ENCODE peak calls at places on chromosome 21, in four cellular contexts. T is GM12878, L is tibial nerve, A is Peyer's patch. O is an unnamed sample.

GRCh38 chr21:42537106-42537742 is 23.6 kb downstream of the SLC37A1 start:
- DNase-seq in L (no peak), A (peak; percentile 51), T (no peak), O (peak; percentile 30)

GRCh38 chr21:26840912-26841311 is 4.3 kb downstream of the ADAMTS1 start:
- DNase-seq in L (peak; percentile 34), T (no peak), A (no peak), O (peak; percentile 45)

GRCh38 chr21:17610862-17611261 is 1.8 kb downstream of the BTG3 start:
- DNase-seq in A (no peak), T (no peak), L (no peak), O (peak; percentile 3)

GRCh38 chr21:27225142-27225541 is 258.3 kb upstream of the ADAMTS5 start:
- DNase-seq in A (no peak), L (no peak), T (no peak), O (no peak)

GRCh38 chr21:24420694-24421093 is 1186.6 kb downstream of the MRPL39 start:
- DNase-seq in A (no peak), T (no peak), L (no peak), O (no peak)

GRCh38 chr21:26469789-26470188 is 103.3 kb downstream of the CYYR1 start:
- DNase-seq in T (no peak), A (no peak), L (peak; percentile 49), O (peak; percentile 34)

GRCh38 chr21:34526618-34527290 is 14.7 kb upstream of the KCNE1 start:
- DNase-seq in L (peak; percentile 76), A (peak; percentile 83), T (no peak), O (peak; percentile 74)

GRCh38 chr21:41601573-41602371 is 93.8 kb upstream of the TMPRSS2 start:
- DNase-seq in T (peak; percentile 16), L (no peak), A (peak; percentile 38), O (peak; percentile 48)

GRCh38 chr21:16752109-16752508 is 760.7 kb upstream of the CXADR start:
- DNase-seq in A (no peak), T (no peak), L (no peak), O (no peak)

GRCh38 chr21:15729674-15730483 is at the start of gene USP25:
- DNase-seq in A (peak; percentile 97), L (peak; percentile 89), T (peak; percentile 19), O (peak; percentile 95)

DNA sequence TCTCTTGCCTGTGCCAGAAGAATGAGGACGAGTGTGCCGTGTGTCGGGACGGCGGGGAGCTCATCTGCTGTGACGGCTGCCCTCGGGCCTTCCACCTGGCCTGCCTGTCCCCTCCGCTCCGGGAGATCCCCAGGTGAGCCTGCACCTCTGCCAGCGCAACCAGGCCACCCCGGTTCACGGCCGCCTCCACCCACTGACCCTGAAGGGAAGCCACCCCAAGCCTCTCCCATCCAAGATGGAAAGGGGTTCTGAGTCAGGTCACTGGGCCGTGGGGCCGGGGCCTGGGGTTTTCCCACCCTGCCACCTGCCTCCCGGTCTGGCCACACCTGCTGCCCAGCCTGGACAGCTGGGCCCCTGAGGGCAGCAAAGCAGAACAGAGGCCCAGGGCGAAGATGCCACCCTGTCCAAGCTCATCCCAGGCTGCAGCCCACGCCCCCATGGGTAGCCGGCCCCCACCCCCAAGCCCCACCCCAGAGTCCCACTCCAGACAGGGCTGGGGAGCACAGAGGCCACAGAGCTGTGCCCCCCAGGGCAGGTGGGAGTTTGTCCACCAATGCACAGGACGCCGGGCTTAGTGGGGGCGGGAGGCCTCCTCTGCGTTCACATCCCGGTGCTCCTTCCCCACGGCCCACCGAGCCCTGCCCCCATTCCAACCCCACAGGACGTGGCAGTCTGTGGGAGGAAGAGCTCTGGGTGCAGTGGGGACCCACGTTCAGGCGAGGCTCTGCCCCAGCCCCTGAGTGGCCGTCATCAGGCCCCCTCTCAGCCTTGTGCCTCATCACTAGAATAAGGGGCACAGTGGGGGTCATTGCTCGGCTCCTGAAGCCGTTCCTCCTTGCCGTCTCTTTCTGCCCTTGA is 5.6 kb downstream of the AIRE start:
- DNase-seq in L (no peak), A (no peak), T (no peak), O (no peak)
- TF ChIP-seq POLR2A in L (no peak), A (no peak), T (no peak), O (no peak)

GRCh38 chr21:45289655-45290515 is 2.2 kb upstream of the POFUT2 start:
- DNase-seq in L (no peak), T (no peak), A (no peak), O (no peak)

GRCh38 chr21:45291613-45292398 is 4.1 kb upstream of the POFUT2 start:
- DNase-seq in T (no peak), L (no peak), A (no peak), O (no peak)

GRCh38 chr21:45292399-45293213 is 4.9 kb upstream of the POFUT2 start:
- DNase-seq in T (no peak), A (peak; percentile 88), L (peak; percentile 80), O (peak; percentile 83)

GRCh38 chr21:45289134-45289533 is 1.4 kb upstream of the POFUT2 start:
- DNase-seq in L (no peak), A (no peak), T (no peak), O (no peak)

GRCh38 chr21:45290948-45291612 is 3.4 kb upstream of the POFUT2 start:
- DNase-seq in A (no peak), L (no peak), T (no peak), O (peak; percentile 27)
- TF ChIP-seq POLR2A in A (no peak), L (no peak), T (no peak), O (no peak)

GRCh38 chr21:43645414-43645891 is 13.8 kb downstream of the HSF2BP start:
- DNase-seq in T (no peak), A (peak; percentile 79), L (peak; percentile 67), O (peak; percentile 31)
- TF ChIP-seq POLR2A in T (no peak), A (no peak), L (no peak), O (no peak)

DNA sequence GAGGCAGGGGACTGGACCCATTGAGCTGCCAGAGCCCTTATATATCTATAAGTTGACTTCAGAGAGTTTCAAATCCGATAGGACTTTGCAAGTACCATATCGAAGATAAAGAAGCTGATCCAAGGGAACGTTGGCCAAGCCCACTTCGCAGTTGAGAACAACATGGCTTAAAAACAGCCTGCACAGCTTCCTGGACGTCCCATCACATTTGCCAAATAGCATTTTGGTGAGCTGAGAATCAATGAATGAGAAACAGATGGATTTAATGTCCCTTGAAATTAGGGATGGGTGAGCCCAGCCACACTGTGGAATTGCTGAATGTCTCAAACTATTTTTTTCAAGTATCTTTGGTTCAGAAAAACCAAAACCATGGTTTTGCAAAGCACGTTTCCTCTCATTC is 64.8 kb downstream of the KCNJ15 start:
- DNase-seq in L (no peak), A (no peak), T (no peak), O (no peak)
- TF ChIP-seq POLR2A in L (no peak), A (no peak), T (no peak), O (no peak)

DNA sequence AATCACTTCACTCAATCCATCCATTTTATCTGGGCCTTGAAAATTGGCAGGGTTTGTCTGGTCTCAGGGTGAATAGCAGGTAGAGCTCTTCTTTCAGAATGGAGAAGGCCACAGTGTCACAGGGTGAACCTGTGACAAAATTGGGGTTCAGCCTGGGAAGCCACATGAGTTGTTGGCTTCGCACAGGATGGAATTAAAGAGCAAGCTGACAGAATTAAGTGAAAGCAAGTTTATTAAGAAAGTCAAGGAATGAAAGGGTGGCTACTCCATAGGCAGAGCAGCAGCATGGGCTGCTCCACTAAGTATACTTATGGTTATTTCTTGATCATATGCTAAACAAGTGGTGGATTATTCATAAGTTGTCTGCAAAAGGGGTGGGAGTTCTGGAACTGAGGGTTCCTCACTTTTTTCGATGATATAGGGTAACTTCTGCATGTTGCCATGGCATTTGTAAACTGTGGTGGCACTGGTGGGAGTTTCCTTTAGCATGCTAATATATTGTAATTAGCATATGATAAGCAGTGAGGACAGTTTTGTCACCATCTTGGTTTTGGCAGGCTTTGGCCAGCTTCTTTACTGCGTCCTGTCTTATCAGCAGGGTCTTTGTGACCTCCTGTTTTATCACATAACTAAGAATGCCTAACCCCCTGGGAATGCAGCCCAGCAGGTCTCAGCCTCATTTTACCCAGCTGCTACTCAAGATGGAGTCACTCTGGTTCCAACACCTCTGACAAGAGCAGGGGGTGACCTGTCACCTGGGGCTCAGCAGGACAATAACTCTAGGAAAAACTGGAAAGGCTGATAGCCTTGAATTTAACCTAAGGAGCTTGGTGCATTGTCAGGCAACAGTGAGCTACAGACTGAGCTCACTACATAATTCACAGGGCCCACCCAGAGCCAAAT is 5.1 kb downstream of the IFNAR2 start:
- DNase-seq in L (no peak), T (no peak), A (no peak), O (no peak)
- TF ChIP-seq POLR2A in L (no peak), T (no peak), A (no peak), O (no peak)

DNA sequence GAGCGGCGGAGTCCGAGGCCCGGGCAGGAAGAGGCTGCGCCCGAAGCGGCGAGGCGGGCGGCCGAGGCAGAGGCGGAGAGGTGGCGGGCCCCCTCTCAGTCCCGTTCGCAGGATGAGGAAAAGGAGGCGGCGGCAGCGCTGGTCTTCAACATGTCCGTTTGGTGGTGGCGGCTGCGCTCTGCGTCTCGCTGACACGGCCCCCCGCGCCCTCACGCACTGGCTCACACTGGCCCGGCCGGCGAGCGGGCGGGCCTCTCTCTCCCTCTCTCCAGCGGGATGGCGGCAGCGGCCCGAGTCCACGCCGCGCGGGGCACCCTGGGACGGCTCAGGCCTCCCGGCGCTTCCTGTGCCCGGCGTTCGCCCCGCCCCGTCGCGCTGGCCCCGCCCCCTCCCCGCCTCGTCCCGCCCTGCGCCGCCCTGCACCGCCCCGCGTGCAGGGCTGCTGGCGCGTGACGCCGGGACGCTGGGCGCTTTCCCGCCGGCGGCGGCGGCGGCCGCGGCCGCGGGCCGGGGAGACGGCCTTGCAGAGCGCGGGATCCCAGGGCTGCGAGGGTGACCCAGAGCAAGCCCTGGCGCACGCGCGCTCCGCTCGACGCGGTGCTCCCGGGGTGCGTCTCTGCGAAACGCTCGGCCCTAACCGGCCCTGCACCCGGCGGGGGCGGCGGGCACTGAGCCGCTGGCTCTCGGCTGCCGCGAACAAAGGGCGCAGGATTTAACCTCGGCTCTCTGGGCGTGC is at the start of gene SCAF4:
- DNase-seq in L (peak; percentile 80), A (peak; percentile 95), T (peak; percentile 28), O (peak; percentile 91)
- TF ChIP-seq POLR2A in L (peak; percentile 68), A (peak; percentile 81), T (peak; percentile 97), O (peak; percentile 94)

GRCh38 chr21:44089001-44089911 is 17.9 kb upstream of the PWP2 start:
- DNase-seq in A (peak; percentile 84), T (no peak), L (no peak), O (peak; percentile 39)
- TF ChIP-seq POLR2A in A (peak; percentile 60), T (peak; percentile 26), L (no peak), O (no peak)

DNA sequence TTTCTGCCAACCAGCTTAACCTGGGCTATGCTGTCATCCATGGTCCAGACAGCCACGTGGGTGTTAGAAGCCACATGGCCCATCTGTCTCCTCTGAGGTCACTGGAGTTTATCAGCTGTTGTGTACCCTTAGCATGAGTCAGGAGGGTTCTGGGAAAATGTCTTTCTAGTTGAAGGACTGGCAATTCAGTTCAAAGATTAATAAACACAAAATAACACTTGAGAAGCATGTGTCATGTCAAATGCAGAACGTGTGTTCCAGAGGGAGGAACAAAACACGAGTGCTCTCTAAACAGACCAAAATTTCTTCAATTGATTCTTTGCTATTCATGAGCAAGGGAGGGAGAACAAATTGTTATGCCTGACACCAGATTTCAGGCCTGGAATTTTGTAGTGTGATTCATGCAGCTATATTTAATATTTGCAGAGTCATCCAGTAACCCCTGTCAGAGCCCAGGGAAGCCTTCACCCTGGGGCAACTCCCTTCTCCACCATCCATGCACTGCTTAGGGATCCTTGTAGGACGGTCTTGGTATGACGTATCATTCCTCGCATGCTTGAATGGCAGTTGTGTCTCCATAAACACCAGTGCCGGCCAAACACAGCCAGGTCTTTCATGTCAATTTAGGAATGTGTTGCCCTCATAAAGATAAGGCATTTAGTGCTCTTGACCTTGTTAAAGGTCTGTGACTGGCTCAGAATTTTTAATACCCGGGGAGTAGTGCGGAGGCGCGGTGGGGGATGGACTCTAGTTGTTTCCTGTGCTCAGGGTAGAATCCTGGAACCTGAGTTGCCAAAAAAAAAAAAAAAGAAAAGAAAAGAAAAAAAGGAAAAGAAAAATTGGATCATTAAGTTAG is 27.7 kb upstream of the DYRK1A start:
- DNase-seq in L (no peak), A (no peak), T (no peak), O (peak; percentile 29)
- TF ChIP-seq POLR2A in L (no peak), A (no peak), T (no peak), O (no peak)

GRCh38 chr21:43718872-43719747 is at the start of gene PDXK:
- DNase-seq in L (peak; percentile 71), A (peak; percentile 94), T (peak; percentile 35), O (peak; percentile 88)
- TF ChIP-seq POLR2A in L (peak; percentile 65), A (peak; percentile 88), T (peak; percentile 80), O (peak; percentile 88)

O was measured in body of pancreas.